ENCODE peak calls at places on chromosomes 4 and X, in ten cellular contexts. One of them, this sample, is unnamed.

GRCh38 chr4:83125738-83126141 is 11.2 kb upstream of the PLAC8 start:
- DNase-seq in osteoblast: no peak
- DNase-seq in A673: no peak
- DNase-seq in Calu3: no peak
- DNase-seq in nephron progenitor cell: no peak
- DNase-seq in Caco-2: no peak
- DNase-seq in coronary artery: no peak
- DNase-seq in fibroblast of lung: no peak
- DNase-seq in brain microvascular endothelial cell: no peak
- DNase-seq in HFF-Myc: no peak
- DNase-seq in this sample: peak; percentile 88

GRCh38 chrX:99078301-99078700 is 1331.8 kb downstream of the PCDH19 start:
- DNase-seq in fibroblast of lung: no peak
- DNase-seq in Calu3: no peak
- DNase-seq in brain microvascular endothelial cell: no peak
- DNase-seq in osteoblast: no peak
- DNase-seq in nephron progenitor cell: no peak
- DNase-seq in coronary artery: no peak
- DNase-seq in A673: no peak
- DNase-seq in Caco-2: no peak
- DNase-seq in HFF-Myc: no peak
- DNase-seq in this sample: no peak

GRCh38 chrX:71909956-71910355 is 689 bp upstream of the NHSL2 start:
- DNase-seq in HFF-Myc: no peak
- DNase-seq in A673: peak; percentile 21
- DNase-seq in coronary artery: no peak
- DNase-seq in Caco-2: no peak
- DNase-seq in brain microvascular endothelial cell: no peak
- DNase-seq in nephron progenitor cell: peak; percentile 35
- DNase-seq in fibroblast of lung: peak; percentile 18
- DNase-seq in osteoblast: no peak
- DNase-seq in Calu3: no peak
- DNase-seq in this sample: no peak

GRCh38 chr4:10089346-10089745 is 27.3 kb downstream of the WDR1 start:
- DNase-seq in osteoblast: peak; percentile 74
- DNase-seq in Calu3: peak; percentile 36
- DNase-seq in A673: no peak
- DNase-seq in fibroblast of lung: no peak
- DNase-seq in HFF-Myc: no peak
- DNase-seq in brain microvascular endothelial cell: no peak
- DNase-seq in nephron progenitor cell: no peak
- DNase-seq in coronary artery: no peak
- DNase-seq in Caco-2: no peak
- DNase-seq in this sample: peak; percentile 87

GRCh38 chr4:2042207-2042946 is 16.8 kb upstream of the NAT8L start:
- DNase-seq in HFF-Myc: no peak
- DNase-seq in Calu3: peak; percentile 43
- DNase-seq in nephron progenitor cell: peak; percentile 70
- DNase-seq in A673: peak; percentile 33
- DNase-seq in coronary artery: no peak
- DNase-seq in Caco-2: peak; percentile 44
- DNase-seq in osteoblast: peak; percentile 96
- DNase-seq in brain microvascular endothelial cell: no peak
- DNase-seq in fibroblast of lung: no peak
- DNase-seq in this sample: peak; percentile 18

GRCh38 chr4:113397114-113397701 is 347.8 kb downstream of the ANK2 start:
- DNase-seq in brain microvascular endothelial cell: peak; percentile 29
- DNase-seq in nephron progenitor cell: no peak
- DNase-seq in osteoblast: peak; percentile 44
- DNase-seq in Caco-2: no peak
- DNase-seq in HFF-Myc: no peak
- DNase-seq in Calu3: no peak
- DNase-seq in coronary artery: no peak
- DNase-seq in fibroblast of lung: peak; percentile 90
- DNase-seq in A673: no peak
- DNase-seq in this sample: no peak

GRCh38 chrX:10828640-10829039 is 208.3 kb upstream of the MID1 start:
- DNase-seq in osteoblast: no peak
- DNase-seq in fibroblast of lung: no peak
- DNase-seq in A673: no peak
- DNase-seq in nephron progenitor cell: no peak
- DNase-seq in Calu3: peak; percentile 10
- DNase-seq in brain microvascular endothelial cell: no peak
- DNase-seq in coronary artery: no peak
- DNase-seq in Caco-2: no peak
- DNase-seq in HFF-Myc: no peak
- DNase-seq in this sample: peak; percentile 36

GRCh38 chr4:15451866-15452765 is 17.6 kb upstream of the CC2D2A start:
- DNase-seq in fibroblast of lung: peak; percentile 99
- DNase-seq in nephron progenitor cell: no peak
- DNase-seq in brain microvascular endothelial cell: peak; percentile 95
- DNase-seq in A673: peak; percentile 28
- DNase-seq in coronary artery: no peak
- DNase-seq in HFF-Myc: peak; percentile 68
- DNase-seq in osteoblast: peak; percentile 84
- DNase-seq in Caco-2: no peak
- DNase-seq in Calu3: no peak
- DNase-seq in this sample: no peak

GRCh38 chrX:29699214-29699613 is 516.1 kb upstream of the MAGEB2 start:
- DNase-seq in fibroblast of lung: no peak
- DNase-seq in Caco-2: no peak
- DNase-seq in brain microvascular endothelial cell: no peak
- DNase-seq in osteoblast: no peak
- DNase-seq in Calu3: no peak
- DNase-seq in nephron progenitor cell: no peak
- DNase-seq in HFF-Myc: no peak
- DNase-seq in coronary artery: no peak
- DNase-seq in A673: no peak
- DNase-seq in this sample: no peak

GRCh38 chr4:19304028-19304427 is 947.7 kb upstream of the SLIT2 start:
- DNase-seq in brain microvascular endothelial cell: no peak
- DNase-seq in nephron progenitor cell: no peak
- DNase-seq in HFF-Myc: no peak
- DNase-seq in coronary artery: no peak
- DNase-seq in A673: no peak
- DNase-seq in osteoblast: no peak
- DNase-seq in fibroblast of lung: no peak
- DNase-seq in Caco-2: no peak
- DNase-seq in Calu3: no peak
- DNase-seq in this sample: no peak

GRCh38 chrX:153865321-153865580 is 20.7 kb downstream of the L1CAM start:
- DNase-seq in A673: no peak
- DNase-seq in fibroblast of lung: no peak
- DNase-seq in coronary artery: no peak
- DNase-seq in Calu3: no peak
- DNase-seq in Caco-2: no peak
- DNase-seq in HFF-Myc: no peak
- DNase-seq in brain microvascular endothelial cell: no peak
- DNase-seq in osteoblast: peak; percentile 48
- DNase-seq in nephron progenitor cell: no peak
- DNase-seq in this sample: no peak

GRCh38 chrX:153864561-153865320 is 21.2 kb downstream of the L1CAM start:
- DNase-seq in Calu3: no peak
- DNase-seq in osteoblast: peak; percentile 65
- DNase-seq in Caco-2: no peak
- DNase-seq in brain microvascular endothelial cell: no peak
- DNase-seq in nephron progenitor cell: no peak
- DNase-seq in A673: no peak
- DNase-seq in HFF-Myc: no peak
- DNase-seq in fibroblast of lung: no peak
- DNase-seq in coronary artery: no peak
- DNase-seq in this sample: no peak

GRCh38 chrX:153863251-153863991 is 22.6 kb downstream of the L1CAM start:
- DNase-seq in Calu3: no peak
- DNase-seq in HFF-Myc: no peak
- DNase-seq in fibroblast of lung: no peak
- DNase-seq in osteoblast: peak; percentile 62
- DNase-seq in coronary artery: peak; percentile 59
- DNase-seq in nephron progenitor cell: no peak
- DNase-seq in Caco-2: no peak
- DNase-seq in brain microvascular endothelial cell: no peak
- DNase-seq in A673: no peak
- DNase-seq in this sample: no peak

GRCh38 chrX:153862369-153863250 is 23.4 kb downstream of the L1CAM start:
- DNase-seq in Calu3: no peak
- DNase-seq in osteoblast: peak; percentile 65
- DNase-seq in Caco-2: no peak
- DNase-seq in brain microvascular endothelial cell: no peak
- DNase-seq in A673: no peak
- DNase-seq in HFF-Myc: no peak
- DNase-seq in fibroblast of lung: no peak
- DNase-seq in coronary artery: no peak
- DNase-seq in nephron progenitor cell: no peak
- DNase-seq in this sample: no peak

GRCh38 chrX:153864101-153864500 is 21.9 kb downstream of the L1CAM start:
- DNase-seq in osteoblast: peak; percentile 51
- DNase-seq in A673: no peak
- DNase-seq in coronary artery: no peak
- DNase-seq in brain microvascular endothelial cell: no peak
- DNase-seq in nephron progenitor cell: no peak
- DNase-seq in Caco-2: no peak
- DNase-seq in fibroblast of lung: no peak
- DNase-seq in HFF-Myc: no peak
- DNase-seq in Calu3: no peak
- DNase-seq in this sample: no peak
- TF ChIP-seq CTCF in osteoblast: no peak
- TF ChIP-seq CTCF in A673: no peak
- TF ChIP-seq CTCF in coronary artery: no peak
- TF ChIP-seq CTCF in brain microvascular endothelial cell: no peak
- TF ChIP-seq CTCF in nephron progenitor cell: no peak
- TF ChIP-seq CTCF in Caco-2: no peak
- TF ChIP-seq CTCF in fibroblast of lung: no peak
- TF ChIP-seq CTCF in HFF-Myc: no peak
- TF ChIP-seq CTCF in Calu3: no peak
- TF ChIP-seq CTCF in this sample: no peak

DNA sequence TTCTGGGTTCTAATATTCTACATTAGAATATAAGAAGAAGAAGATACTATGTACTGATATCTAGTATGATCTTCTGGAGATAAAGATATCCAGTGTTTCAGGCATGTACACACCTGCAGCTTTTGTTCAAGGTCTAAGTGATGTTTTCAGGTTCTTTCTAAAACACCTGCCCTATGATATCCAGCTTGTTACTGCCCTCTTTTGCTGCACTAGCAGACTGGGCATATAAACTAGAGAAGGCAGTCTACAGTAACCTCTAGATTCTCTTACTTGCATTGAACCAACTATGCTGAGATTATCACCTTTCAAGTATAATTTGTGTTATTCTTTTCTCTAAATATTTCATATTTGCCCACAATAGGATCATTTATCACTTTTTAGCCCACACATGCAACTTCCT is 1.9 kb upstream of the FRYL start:
- DNase-seq in brain microvascular endothelial cell: no peak
- DNase-seq in fibroblast of lung: no peak
- DNase-seq in nephron progenitor cell: no peak
- DNase-seq in Calu3: no peak
- DNase-seq in HFF-Myc: no peak
- DNase-seq in A673: no peak
- DNase-seq in Caco-2: no peak
- DNase-seq in osteoblast: no peak
- DNase-seq in coronary artery: no peak
- DNase-seq in this sample: no peak
- TF ChIP-seq CTCF in brain microvascular endothelial cell: no peak
- TF ChIP-seq CTCF in fibroblast of lung: no peak
- TF ChIP-seq CTCF in nephron progenitor cell: no peak
- TF ChIP-seq CTCF in Calu3: no peak
- TF ChIP-seq CTCF in HFF-Myc: no peak
- TF ChIP-seq CTCF in A673: no peak
- TF ChIP-seq CTCF in Caco-2: no peak
- TF ChIP-seq CTCF in osteoblast: no peak
- TF ChIP-seq CTCF in coronary artery: no peak
- TF ChIP-seq CTCF in this sample: no peak

DNA sequence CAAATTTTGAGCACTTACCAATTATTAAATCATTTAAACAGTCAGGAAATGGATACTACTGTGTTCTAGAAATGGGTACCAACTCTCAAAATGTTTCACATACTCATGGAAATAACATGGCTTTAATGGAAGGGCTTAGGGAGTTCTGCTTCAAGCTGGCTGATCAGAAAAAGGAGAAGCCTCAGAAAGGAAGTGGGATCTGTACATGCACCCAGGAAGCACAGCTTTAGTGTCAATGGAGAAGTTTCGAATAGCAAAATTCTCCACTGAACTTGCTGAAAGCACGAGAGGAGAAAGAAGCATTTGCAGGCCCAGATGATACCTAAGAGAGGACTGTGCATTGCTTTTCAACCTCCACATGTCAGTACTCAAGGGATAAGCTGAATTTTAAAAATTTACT is 11.1 kb upstream of the HS3ST1 start:
- DNase-seq in HFF-Myc: no peak
- DNase-seq in Caco-2: no peak
- DNase-seq in fibroblast of lung: no peak
- DNase-seq in Calu3: no peak
- DNase-seq in A673: no peak
- DNase-seq in nephron progenitor cell: no peak
- DNase-seq in coronary artery: no peak
- DNase-seq in brain microvascular endothelial cell: no peak
- DNase-seq in osteoblast: no peak
- DNase-seq in this sample: no peak
- TF ChIP-seq CTCF in HFF-Myc: no peak
- TF ChIP-seq CTCF in Caco-2: no peak
- TF ChIP-seq CTCF in fibroblast of lung: no peak
- TF ChIP-seq CTCF in Calu3: no peak
- TF ChIP-seq CTCF in A673: no peak
- TF ChIP-seq CTCF in nephron progenitor cell: no peak
- TF ChIP-seq CTCF in coronary artery: no peak
- TF ChIP-seq CTCF in brain microvascular endothelial cell: no peak
- TF ChIP-seq CTCF in osteoblast: no peak
- TF ChIP-seq CTCF in this sample: no peak

GRCh38 chrX:2703991-2704369 is 12.9 kb downstream of the CD99 start:
- DNase-seq in Caco-2: no peak
- DNase-seq in osteoblast: no peak
- DNase-seq in fibroblast of lung: peak; percentile 77
- DNase-seq in coronary artery: no peak
- DNase-seq in HFF-Myc: no peak
- DNase-seq in Calu3: no peak
- DNase-seq in nephron progenitor cell: no peak
- DNase-seq in A673: peak; percentile 87
- DNase-seq in brain microvascular endothelial cell: no peak
- DNase-seq in this sample: peak; percentile 66
- TF ChIP-seq CTCF in Caco-2: no peak
- TF ChIP-seq CTCF in osteoblast: no peak
- TF ChIP-seq CTCF in fibroblast of lung: no peak
- TF ChIP-seq CTCF in coronary artery: no peak
- TF ChIP-seq CTCF in HFF-Myc: no peak
- TF ChIP-seq CTCF in Calu3: no peak
- TF ChIP-seq CTCF in nephron progenitor cell: no peak
- TF ChIP-seq CTCF in A673: peak; percentile 64
- TF ChIP-seq CTCF in brain microvascular endothelial cell: no peak
- TF ChIP-seq CTCF in this sample: peak; percentile 45

GRCh38 chrX:56219702-56220101 is 12.5 kb upstream of the KLF8 start:
- DNase-seq in brain microvascular endothelial cell: no peak
- DNase-seq in nephron progenitor cell: no peak
- DNase-seq in coronary artery: no peak
- DNase-seq in fibroblast of lung: no peak
- DNase-seq in osteoblast: no peak
- DNase-seq in Caco-2: no peak
- DNase-seq in A673: peak; percentile 2
- DNase-seq in Calu3: no peak
- DNase-seq in HFF-Myc: no peak
- DNase-seq in this sample: no peak
- TF ChIP-seq CTCF in brain microvascular endothelial cell: no peak
- TF ChIP-seq CTCF in nephron progenitor cell: no peak
- TF ChIP-seq CTCF in coronary artery: no peak
- TF ChIP-seq CTCF in fibroblast of lung: peak; percentile 16
- TF ChIP-seq CTCF in osteoblast: peak; percentile 30
- TF ChIP-seq CTCF in Caco-2: no peak
- TF ChIP-seq CTCF in A673: peak; percentile 23
- TF ChIP-seq CTCF in Calu3: no peak
- TF ChIP-seq CTCF in HFF-Myc: no peak
- TF ChIP-seq CTCF in this sample: no peak

This sample was measured in colonic mucosa.